ENCODE peak calls at places on chromosomes 2 and 18, in six cellular contexts. One of them, this sample, is unnamed.

GRCh38 chr2:178324072-178324471 is 126.9 kb downstream of the PRKRA start:
- DNase-seq in GM12891: no peak
- DNase-seq in GM12878: no peak
- DNase-seq in K562: no peak
- DNase-seq in H1: no peak
- DNase-seq in HepG2: no peak
- DNase-seq in this sample: no peak

GRCh38 chr18:10270160-10270571 is 184.3 kb upstream of the APCDD1 start:
- DNase-seq in GM12891: no peak
- DNase-seq in GM12878: no peak
- DNase-seq in K562: no peak
- DNase-seq in H1: no peak
- DNase-seq in HepG2: peak; percentile 16
- DNase-seq in this sample: no peak

GRCh38 chr2:47254464-47254863 is 99.4 kb upstream of the STPG4 start:
- DNase-seq in GM12891: no peak
- DNase-seq in GM12878: no peak
- DNase-seq in K562: no peak
- DNase-seq in H1: no peak
- DNase-seq in HepG2: no peak
- DNase-seq in this sample: no peak

GRCh38 chr2:112820343-112820742 is 16.2 kb downstream of the IL1B start:
- DNase-seq in GM12891: no peak
- DNase-seq in GM12878: no peak
- DNase-seq in K562: no peak
- DNase-seq in H1: no peak
- DNase-seq in HepG2: no peak
- DNase-seq in this sample: no peak

GRCh38 chr2:949894-950626 is 589 bp upstream of the SNTG2 start:
- DNase-seq in GM12891: no peak
- DNase-seq in GM12878: no peak
- DNase-seq in K562: no peak
- DNase-seq in H1: peak; percentile 74
- DNase-seq in HepG2: no peak
- DNase-seq in this sample: no peak

GRCh38 chr2:190722825-190723224 is 73.9 kb downstream of the NAB1 start:
- DNase-seq in GM12891: no peak
- DNase-seq in GM12878: no peak
- DNase-seq in K562: no peak
- DNase-seq in H1: no peak
- DNase-seq in HepG2: no peak
- DNase-seq in this sample: no peak

GRCh38 chr18:22566703-22567420 is 149.1 kb upstream of the CTAGE1 start:
- DNase-seq in GM12891: no peak
- DNase-seq in GM12878: no peak
- DNase-seq in K562: no peak
- DNase-seq in H1: no peak
- DNase-seq in HepG2: no peak
- DNase-seq in this sample: no peak

GRCh38 chr18:62187543-62188378 is 706 bp downstream of the RELCH start:
- DNase-seq in GM12891: no peak
- DNase-seq in GM12878: no peak
- DNase-seq in K562: peak; percentile 48
- DNase-seq in H1: peak; percentile 60
- DNase-seq in HepG2: peak; percentile 17
- DNase-seq in this sample: peak; percentile 8

GRCh38 chr18:55250729-55251128 is 291.5 kb upstream of the CCDC68 start:
- DNase-seq in GM12891: no peak
- DNase-seq in GM12878: no peak
- DNase-seq in K562: peak; percentile 14
- DNase-seq in H1: no peak
- DNase-seq in HepG2: no peak
- DNase-seq in this sample: no peak

GRCh38 chr2:21043744-21044532 is at the start of gene APOB:
- DNase-seq in GM12891: no peak
- DNase-seq in GM12878: no peak
- DNase-seq in K562: no peak
- DNase-seq in H1: no peak
- DNase-seq in HepG2: peak; percentile 97
- DNase-seq in this sample: no peak

GRCh38 chr18:74715865-74716712 is 118.4 kb downstream of the ZNF407 start:
- DNase-seq in GM12891: no peak
- DNase-seq in GM12878: no peak
- DNase-seq in K562: no peak
- DNase-seq in H1: no peak
- DNase-seq in HepG2: peak; percentile 49
- DNase-seq in this sample: no peak

GRCh38 chr2:33599175-33599942 is at the start of gene FAM98A:
- DNase-seq in GM12891: peak; percentile 74
- DNase-seq in GM12878: peak; percentile 96
- DNase-seq in K562: peak; percentile 99
- DNase-seq in H1: peak; percentile 96
- DNase-seq in HepG2: peak; percentile 99
- DNase-seq in this sample: peak; percentile 74

GRCh38 chr2:120825370-120826259 is 89.9 kb downstream of the GLI2 start:
- DNase-seq in GM12891: no peak
- DNase-seq in GM12878: no peak
- DNase-seq in K562: no peak
- DNase-seq in H1: no peak
- DNase-seq in HepG2: no peak
- DNase-seq in this sample: no peak

DNA sequence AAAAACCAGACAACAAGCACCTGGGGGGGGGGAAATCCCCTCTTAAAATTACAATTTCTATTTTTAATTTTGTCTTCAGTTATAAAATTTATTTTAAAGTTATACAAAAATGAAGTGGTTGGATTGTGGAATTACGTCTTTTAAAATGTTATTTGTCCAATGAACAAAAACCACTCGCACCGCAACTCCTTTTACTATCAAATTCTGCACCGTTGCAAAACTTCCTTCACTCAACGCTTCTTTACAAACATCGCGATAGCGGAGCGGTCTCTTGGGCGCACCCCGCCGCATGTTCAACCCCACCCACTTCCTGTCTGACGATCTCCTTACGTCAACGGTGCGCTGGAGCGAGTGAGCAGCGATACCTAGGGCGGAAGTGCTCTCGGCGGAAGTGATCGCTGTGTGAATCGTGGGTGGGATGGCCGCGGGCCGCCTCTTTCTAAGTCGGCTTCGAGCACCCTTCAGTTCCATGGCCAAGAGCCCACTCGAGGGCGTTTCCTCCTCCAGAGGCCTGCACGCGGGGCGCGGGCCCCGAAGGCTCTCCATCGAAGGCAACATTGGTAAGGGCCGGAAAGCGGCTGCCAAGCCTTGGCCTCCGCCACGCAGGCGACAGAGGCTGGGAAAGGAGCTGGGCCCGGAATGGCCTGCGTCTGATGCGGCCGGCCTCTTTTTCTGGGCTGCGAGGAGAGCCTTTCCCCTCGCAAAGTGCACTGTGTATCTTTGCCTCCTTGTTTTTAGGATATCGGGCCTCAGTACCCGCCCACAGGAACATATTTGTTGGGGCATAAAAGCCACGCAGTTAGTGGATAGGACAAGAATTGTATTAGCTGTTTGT is at the start of gene DGUOK:
- DNase-seq in GM12891: peak; percentile 82
- DNase-seq in GM12878: peak; percentile 97
- DNase-seq in K562: peak; percentile 99
- DNase-seq in H1: peak; percentile 90
- DNase-seq in HepG2: peak; percentile 99
- DNase-seq in this sample: peak; percentile 80
- TF ChIP-seq POLR2A in GM12891: peak; percentile 96
- TF ChIP-seq POLR2A in GM12878: peak; percentile 97
- TF ChIP-seq POLR2A in K562: peak; percentile 98
- TF ChIP-seq POLR2A in H1: peak; percentile 97
- TF ChIP-seq POLR2A in HepG2: peak; percentile 97
- TF ChIP-seq POLR2A in this sample: peak; percentile 97

DNA sequence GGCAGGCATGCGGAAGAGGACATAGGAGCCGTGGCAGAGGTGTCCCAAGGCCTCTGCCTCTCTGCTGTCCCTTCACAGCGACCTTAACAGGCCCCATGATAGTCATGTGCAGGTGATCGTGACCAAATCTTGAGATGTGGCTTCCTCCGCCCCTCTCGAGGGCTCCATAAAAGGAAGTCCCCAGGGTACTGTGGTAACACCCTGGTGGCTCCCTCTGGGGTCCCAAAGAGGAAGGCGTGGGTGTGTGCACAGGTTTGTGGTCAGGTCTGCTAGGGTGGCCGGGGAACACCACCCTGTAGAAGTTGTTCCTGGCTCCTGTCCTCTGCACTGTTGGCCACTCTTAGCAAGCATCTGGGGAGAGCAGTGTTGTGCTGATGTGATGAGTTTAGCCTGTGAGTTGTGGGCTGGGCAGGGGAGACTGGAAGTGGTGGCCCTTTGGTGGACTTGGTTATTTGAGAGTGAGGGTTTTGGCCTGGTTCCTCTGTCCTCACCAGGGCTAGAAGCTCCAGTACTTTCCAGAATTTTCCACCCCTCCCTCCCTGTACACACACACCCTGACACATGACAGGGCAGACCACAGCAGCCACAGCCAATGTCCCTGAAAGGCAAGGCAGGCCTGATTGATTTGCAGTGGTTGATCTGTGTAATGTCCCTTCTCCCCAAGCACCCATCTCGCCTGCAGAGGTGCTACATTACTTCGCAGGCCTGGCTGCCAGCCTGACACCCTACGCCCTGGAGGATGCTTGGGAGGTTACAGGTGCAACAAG is 68.9 kb upstream of the BOD1L2 start:
- DNase-seq in GM12891: peak; percentile 59
- DNase-seq in GM12878: peak; percentile 93
- DNase-seq in K562: no peak
- DNase-seq in H1: no peak
- DNase-seq in HepG2: no peak
- DNase-seq in this sample: peak; percentile 63
- TF ChIP-seq TAF1 in GM12891: no peak
- TF ChIP-seq TAF1 in GM12878: peak; percentile 47
- TF ChIP-seq TAF1 in K562: no peak
- TF ChIP-seq TAF1 in H1: no peak
- TF ChIP-seq TAF1 in HepG2: no peak
- TF ChIP-seq TAF1 in this sample: no peak

GRCh38 chr18:37161491-37161890 is 332.6 kb downstream of the KIAA1328 start:
- DNase-seq in GM12891: no peak
- DNase-seq in GM12878: no peak
- DNase-seq in K562: no peak
- DNase-seq in H1: no peak
- DNase-seq in HepG2: no peak
- DNase-seq in this sample: no peak

GRCh38 chr18:37160038-37160745 is 331.3 kb downstream of the KIAA1328 start:
- DNase-seq in GM12891: no peak
- DNase-seq in GM12878: no peak
- DNase-seq in K562: no peak
- DNase-seq in H1: no peak
- DNase-seq in HepG2: peak; percentile 8
- DNase-seq in this sample: no peak

DNA sequence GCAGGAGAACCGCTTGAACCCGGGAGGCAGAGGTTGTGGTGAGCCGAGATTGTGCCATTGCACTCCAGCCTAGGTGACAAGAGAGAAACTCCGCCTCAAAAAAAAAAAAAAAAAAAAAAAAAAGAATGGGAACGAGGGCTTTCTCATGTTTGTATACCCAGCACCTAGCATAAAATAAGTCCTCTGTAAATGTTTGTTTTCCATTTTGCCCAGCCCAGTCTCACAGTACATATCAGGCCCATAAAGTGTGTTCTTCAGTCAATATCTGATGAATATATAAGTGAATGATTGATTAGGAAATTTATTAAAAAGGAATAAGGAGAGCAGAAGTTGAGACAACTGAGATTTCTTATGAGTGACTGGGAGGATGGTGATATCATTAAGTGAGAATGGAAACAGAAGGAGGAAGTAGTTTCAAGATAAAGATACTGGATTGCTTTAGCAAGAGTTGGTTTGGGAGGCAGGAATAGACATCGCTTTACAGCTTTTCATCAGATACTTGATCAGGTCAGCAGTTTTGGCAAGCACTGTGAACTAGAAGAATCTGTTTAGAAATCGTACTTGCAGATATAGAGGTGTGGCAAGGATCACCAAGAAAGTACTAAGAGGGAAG is 327.5 kb downstream of the KIAA1328 start:
- DNase-seq in GM12891: no peak
- DNase-seq in GM12878: no peak
- DNase-seq in K562: no peak
- DNase-seq in H1: no peak
- DNase-seq in HepG2: no peak
- DNase-seq in this sample: no peak
- TF ChIP-seq POLR2AphosphoS5 in GM12891: no peak
- TF ChIP-seq POLR2AphosphoS5 in GM12878: no peak
- TF ChIP-seq POLR2AphosphoS5 in K562: no peak
- TF ChIP-seq POLR2AphosphoS5 in H1: no peak
- TF ChIP-seq POLR2AphosphoS5 in HepG2: no peak
- TF ChIP-seq POLR2AphosphoS5 in this sample: no peak

GRCh38 chr2:98703738-98704137 is 27.2 kb downstream of the MGAT4A start:
- DNase-seq in GM12891: no peak
- DNase-seq in GM12878: no peak
- DNase-seq in K562: no peak
- DNase-seq in H1: no peak
- DNase-seq in HepG2: no peak
- DNase-seq in this sample: no peak

GRCh38 chr2:98702127-98702802 is 28.7 kb downstream of the MGAT4A start:
- DNase-seq in GM12891: no peak
- DNase-seq in GM12878: no peak
- DNase-seq in K562: no peak
- DNase-seq in H1: no peak
- DNase-seq in HepG2: peak; percentile 91
- DNase-seq in this sample: no peak

GRCh38 chr2:98701230-98701629 is 29.7 kb downstream of the MGAT4A start:
- DNase-seq in GM12891: no peak
- DNase-seq in GM12878: no peak
- DNase-seq in K562: no peak
- DNase-seq in H1: no peak
- DNase-seq in HepG2: no peak
- DNase-seq in this sample: no peak

GRCh38 chr2:98704499-98705332 is 26.2 kb downstream of the MGAT4A start:
- DNase-seq in GM12891: no peak
- DNase-seq in GM12878: no peak
- DNase-seq in K562: no peak
- DNase-seq in H1: no peak
- DNase-seq in HepG2: peak; percentile 79
- DNase-seq in this sample: no peak

DNA sequence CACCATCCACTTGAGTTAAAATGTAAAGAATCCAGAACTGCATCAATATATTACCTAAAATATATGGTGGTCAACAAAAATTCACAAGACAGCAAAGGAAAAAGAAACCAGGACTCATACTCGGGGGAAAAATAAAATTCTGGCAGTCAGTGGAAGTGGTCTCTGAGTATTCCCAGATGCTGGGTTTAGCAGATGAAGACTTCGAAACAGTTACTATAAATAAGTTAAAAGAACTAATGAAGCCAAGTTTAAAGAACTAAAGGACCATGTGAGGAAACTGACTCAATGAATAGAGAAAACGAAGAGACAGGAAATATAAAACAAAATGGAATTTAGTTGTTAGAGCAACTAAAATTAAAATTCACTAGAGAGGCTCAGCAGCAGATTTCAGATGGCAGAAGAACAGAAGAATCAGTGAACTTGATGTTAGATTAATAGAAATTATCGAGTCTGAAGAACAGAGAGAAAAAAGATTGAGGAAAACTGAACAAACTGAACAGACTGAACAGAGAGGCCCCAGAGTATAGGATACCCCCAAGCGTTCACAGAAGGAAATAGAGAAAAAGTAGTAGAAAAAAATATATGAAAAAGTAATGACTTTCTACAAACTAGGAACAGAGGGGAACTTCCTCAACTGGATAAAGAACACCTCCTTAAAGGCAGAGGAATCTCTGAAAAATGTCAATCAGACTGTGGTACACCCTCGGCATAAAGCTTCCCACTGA is 27.9 kb downstream of the MGAT4A start:
- DNase-seq in GM12891: no peak
- DNase-seq in GM12878: no peak
- DNase-seq in K562: no peak
- DNase-seq in H1: no peak
- DNase-seq in HepG2: no peak
- DNase-seq in this sample: no peak
- TF ChIP-seq POLR2A in GM12891: no peak
- TF ChIP-seq POLR2A in GM12878: no peak
- TF ChIP-seq POLR2A in K562: no peak
- TF ChIP-seq POLR2A in H1: no peak
- TF ChIP-seq POLR2A in HepG2: no peak
- TF ChIP-seq POLR2A in this sample: no peak

This sample was measured in GM12892.